ENCODE peak calls at places on chromosomes 13 and 19, in nine cellular contexts. Q is fibroblast of pulmonary artery, D is esophagus muscularis mucosa, H is stomach, E is kidney epithelial cell, N is lower leg skin, S is pancreas, A is AG10803, P is cardiac fibroblast. X is an unnamed sample.
A peak's percentile ranks its signal among the peaks of the same experiment; 100 is the strongest.

GRCh38 chr19:31166206-31166605 is 183.0 kb downstream of the TSHZ3 start:
- DNase-seq in N (no peak), S (no peak), P (no peak), Q (no peak), D (no peak), E (no peak), H (no peak), A (no peak), X (no peak)

GRCh38 chr13:40433577-40433976 is 232.9 kb downstream of the FOXO1 start:
- DNase-seq in S (no peak), H (no peak), P (no peak), D (no peak), N (no peak), E (no peak), A (no peak), Q (no peak), X (no peak)

GRCh38 chr19:46481187-46481586 is 9.8 kb upstream of the PNMA8A start:
- DNase-seq in H (no peak), S (no peak), N (no peak), Q (peak; percentile 51), D (no peak), E (no peak), P (peak; percentile 72), A (no peak), X (no peak)

GRCh38 chr19:46373573-46374359 is 26.9 kb downstream of the PPP5C start:
- DNase-seq in H (peak; percentile 99), A (peak; percentile 58), P (peak; percentile 40), Q (peak; percentile 31), D (no peak), N (peak; percentile 83), E (peak; percentile 90), S (peak; percentile 98), X (no peak)

GRCh38 chr19:13277104-13277809 is 127.0 kb downstream of the IER2 start:
- DNase-seq in E (peak; percentile 10), S (no peak), D (no peak), A (peak; percentile 68), N (peak; percentile 60), P (peak; percentile 77), Q (peak; percentile 83), H (peak; percentile 55), X (peak; percentile 88)

GRCh38 chr19:17496337-17496997 is 15.0 kb upstream of the PGLS start:
- DNase-seq in A (peak; percentile 61), E (no peak), Q (peak; percentile 74), S (peak; percentile 86), D (no peak), N (no peak), P (peak; percentile 73), H (peak; percentile 76), X (no peak)

GRCh38 chr13:114101325-114101821 is 31.1 kb downstream of the RASA3 start:
- DNase-seq in H (no peak), A (no peak), N (no peak), P (peak; percentile 39), E (no peak), D (no peak), Q (no peak), S (peak; percentile 79), X (no peak)

GRCh38 chr19:3665681-3666544 is 34.4 kb downstream of the PIP5K1C start:
- DNase-seq in Q (no peak), D (no peak), N (no peak), H (peak; percentile 69), A (peak; percentile 17), S (peak; percentile 87), P (peak; percentile 39), E (no peak), X (no peak)

GRCh38 chr13:97757807-97758206 is 195.7 kb upstream of the IPO5 start:
- DNase-seq in E (no peak), H (no peak), S (no peak), N (no peak), P (peak; percentile 97), D (peak; percentile 57), A (no peak), Q (peak; percentile 89), X (peak; percentile 89)

GRCh38 chr19:12838893-12839656 is 760 bp downstream of the MAST1 start:
- DNase-seq in H (no peak), N (no peak), P (no peak), A (no peak), E (no peak), S (no peak), D (no peak), Q (no peak), X (no peak)

GRCh38 chr19:10332158-10332964 is 968 bp downstream of the RAVER1 start:
- DNase-seq in E (no peak), D (no peak), Q (no peak), A (no peak), H (no peak), P (no peak), N (no peak), S (no peak), X (no peak)

GRCh38 chr13:101059803-101060202 is 356.5 kb downstream of the NALCN start:
- DNase-seq in D (peak; percentile 57), A (no peak), P (no peak), Q (no peak), E (no peak), N (no peak), H (no peak), S (no peak), X (no peak)

GRCh38 chr13:30816733-30817132 is 81.4 kb downstream of the ALOX5AP start:
- DNase-seq in H (no peak), Q (peak; percentile 58), N (no peak), P (no peak), E (no peak), A (no peak), D (no peak), S (no peak), X (no peak)

DNA sequence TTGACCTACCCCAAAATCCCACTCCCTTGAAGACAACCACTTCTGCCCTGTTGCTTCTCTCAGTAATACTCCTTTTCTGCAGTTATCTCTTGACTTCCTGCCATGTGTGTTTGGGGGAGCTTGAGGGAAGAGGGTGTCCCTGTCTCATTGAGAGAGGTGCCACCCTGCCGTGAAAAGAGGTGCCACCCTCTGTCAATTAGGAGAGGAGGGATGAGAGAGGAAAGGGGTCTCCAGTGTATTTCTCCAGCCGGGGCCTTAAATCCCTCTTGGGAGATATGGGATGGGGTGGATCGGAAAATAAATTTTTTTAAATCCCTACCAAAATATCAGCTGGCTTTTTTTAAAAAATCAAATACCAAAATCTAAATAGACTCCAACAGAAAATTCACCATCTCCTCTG is 16.5 kb downstream of the PLD3 start:
- DNase-seq in H (no peak), Q (no peak), D (no peak), N (no peak), E (no peak), P (no peak), A (no peak), S (no peak), X (no peak)
- H3K4me3 ChIP-seq in H (peak overlapping the region; percentile 42), Q (no peak overlapping the region), D (no peak overlapping the region), N (no peak overlapping the region), E (no peak overlapping the region), P (no peak overlapping the region), A (no peak overlapping the region), S (no peak overlapping the region), X (peak overlapping the region; percentile 77)

DNA sequence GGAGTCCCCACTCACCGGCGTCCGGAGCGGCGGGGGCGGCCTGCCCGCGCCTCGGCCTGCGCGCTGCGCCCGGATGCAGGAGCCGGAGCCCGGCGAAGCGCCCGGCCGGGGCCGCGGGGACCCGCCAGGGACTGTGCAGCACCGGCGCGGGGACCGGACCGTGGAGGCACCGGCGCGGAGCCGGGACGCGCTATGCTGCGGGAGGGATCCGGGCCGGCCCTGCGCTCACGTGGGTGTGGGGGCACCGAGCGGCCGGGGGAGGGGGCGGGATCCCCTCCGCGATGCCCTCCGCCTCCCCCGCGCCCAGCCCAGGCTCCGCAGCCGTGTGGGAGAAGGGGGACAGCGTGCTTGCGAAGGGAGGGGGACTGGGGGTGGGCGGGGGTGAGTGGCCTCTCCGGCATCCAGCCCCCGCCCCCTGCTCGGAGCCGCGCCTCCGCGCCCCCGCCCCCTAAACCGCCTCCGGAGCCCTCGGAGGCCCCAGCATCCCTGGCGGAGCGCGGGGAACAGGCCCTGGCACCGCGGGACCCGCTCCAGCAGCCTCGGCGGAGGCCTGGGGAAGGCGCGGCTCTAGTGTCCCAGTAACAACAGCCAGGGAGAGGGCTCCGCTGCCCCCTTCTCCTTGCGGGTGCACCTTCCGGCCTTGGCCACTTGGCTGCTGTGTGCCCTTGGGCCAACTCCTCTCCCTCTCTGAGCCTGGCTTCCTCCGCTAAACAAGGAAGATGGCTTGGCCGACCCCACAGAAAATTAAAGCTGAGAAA is at the start of gene SLC1A6:
- DNase-seq in A (no peak), Q (no peak), D (no peak), N (no peak), H (no peak), P (no peak), S (peak; percentile 42), E (no peak), X (no peak)
- H3K4me3 ChIP-seq in A (no peak within 1 kb of the TSS), Q (no peak within 1 kb of the TSS), D (no peak within 1 kb of the TSS), N (no peak within 1 kb of the TSS), H (no peak within 1 kb of the TSS), P (no peak within 1 kb of the TSS), S (no peak within 1 kb of the TSS), E (no peak within 1 kb of the TSS), X (no peak within 1 kb of the TSS)

DNA sequence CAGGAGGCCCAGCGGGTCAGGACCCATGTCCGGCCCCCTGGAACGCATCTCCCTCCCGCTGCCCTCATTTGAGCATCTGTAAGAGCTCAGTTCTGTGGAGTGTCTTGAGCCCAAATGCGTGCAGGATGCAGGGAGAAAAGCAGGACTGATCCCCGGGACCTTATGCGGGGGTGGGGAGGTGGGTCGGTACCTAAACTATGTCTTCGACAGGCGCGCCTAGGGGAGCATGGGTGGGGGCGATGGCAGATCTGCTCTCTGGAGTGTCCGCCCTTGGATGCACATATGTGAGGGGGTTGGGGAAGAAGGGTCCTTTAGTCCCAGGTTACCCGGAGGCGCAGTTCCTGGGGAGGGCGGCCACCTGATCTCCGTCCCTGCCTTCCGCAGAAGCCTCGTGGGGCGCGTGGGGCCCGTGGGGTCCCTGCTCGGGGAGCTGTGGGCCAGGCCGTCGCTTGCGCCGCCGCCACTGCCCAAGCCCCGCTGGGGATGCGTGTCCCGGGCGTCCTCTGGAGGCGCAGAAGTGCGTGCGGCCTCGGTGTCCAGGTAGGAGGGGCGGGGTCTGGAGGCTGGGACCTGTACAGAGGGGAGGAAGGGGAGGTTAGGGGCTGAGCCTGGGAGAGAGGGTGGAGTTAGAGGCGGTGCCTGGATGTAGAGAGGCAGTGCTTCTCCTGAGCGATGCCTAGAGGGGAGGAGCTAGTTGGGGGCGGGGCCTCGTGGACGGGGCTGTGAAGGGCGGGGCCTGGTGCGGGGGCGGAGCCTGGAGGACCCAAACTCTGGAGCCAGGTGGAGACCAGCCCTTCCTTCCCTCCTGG is 2.8 kb downstream of the CILP2 start:
- DNase-seq in Q (peak; percentile 23), A (no peak), N (no peak), P (peak; percentile 19), S (peak; percentile 68), H (peak; percentile 68), D (no peak), E (no peak), X (no peak)
- H3K4me3 ChIP-seq in Q (no peak overlapping the region), A (peak overlapping the region; percentile 26), N (no peak overlapping the region), P (no peak overlapping the region), S (no peak overlapping the region), H (peak overlapping the region; percentile 24), D (peak overlapping the region; percentile 44), E (peak overlapping the region; percentile 13), X (peak overlapping the region; percentile 22)

GRCh38 chr19:44447864-44448674 is at the start of gene ZNF229:
- DNase-seq in N (peak; percentile 40), Q (peak; percentile 96), A (peak; percentile 93), S (peak; percentile 94), D (peak; percentile 93), H (peak; percentile 86), P (peak; percentile 94), E (peak; percentile 87), X (peak; percentile 80)

GRCh38 chr19:44452367-44452766 is 4.1 kb upstream of the ZNF229 start:
- DNase-seq in Q (no peak), H (no peak), D (no peak), N (no peak), P (no peak), S (no peak), E (no peak), A (no peak), X (no peak)

GRCh38 chr19:44455100-44455499 is 6.8 kb upstream of the ZNF229 start:
- DNase-seq in E (no peak), D (no peak), N (no peak), H (no peak), A (no peak), S (no peak), P (no peak), Q (no peak), X (no peak)

GRCh38 chr19:44451687-44452086 is 3.4 kb upstream of the ZNF229 start:
- DNase-seq in Q (no peak), A (no peak), S (no peak), P (no peak), D (no peak), E (no peak), N (no peak), H (no peak), X (no peak)
- H3K4me3 ChIP-seq in Q (no peak overlapping the region), A (no peak overlapping the region), S (no peak overlapping the region), P (no peak overlapping the region), D (no peak overlapping the region), E (no peak overlapping the region), N (no peak overlapping the region), H (no peak overlapping the region), X (no peak overlapping the region)